ENCODE peak calls at places on chromosomes 13 and 19, in nine cellular contexts. One of them, this sample, is unnamed.

GRCh38 chr13:28339419-28339818 is 155.5 kb downstream of the FLT1 start:
- DNase-seq in iPS-NIHi11: no peak
- DNase-seq in NCI-H1694: no peak
- DNase-seq in cardiac fibroblast: peak
- DNase-seq in stimulated activated CD4-positive, alpha-beta T cell treated with anti-CD3 and anti-CD28 coated beads, Interleukin-15, amount 100 ng/mL, for 24 hours: no peak
- DNase-seq in activated T-cell treated with anti-CD3 and anti-CD28 coated beads, Interleukin-2, amount 50 U/mL, for 48 hours: no peak
- DNase-seq in C1 segment of cervical spinal cord: no peak
- DNase-seq in GM12891: no peak
- DNase-seq in activated CD4-positive, alpha-beta T cell treated with anti-CD3 and anti-CD28 coated beads for 1 hour: no peak
- DNase-seq in this sample: no peak

GRCh38 chr13:24277721-24278120 is 31.7 kb upstream of the C1QTNF9 start:
- DNase-seq in iPS-NIHi11: no peak
- DNase-seq in NCI-H1694: no peak
- DNase-seq in cardiac fibroblast: no peak
- DNase-seq in stimulated activated CD4-positive, alpha-beta T cell treated with anti-CD3 and anti-CD28 coated beads, Interleukin-15, amount 100 ng/mL, for 24 hours: no peak
- DNase-seq in activated T-cell treated with anti-CD3 and anti-CD28 coated beads, Interleukin-2, amount 50 U/mL, for 48 hours: no peak
- DNase-seq in C1 segment of cervical spinal cord: no peak
- DNase-seq in GM12891: no peak
- DNase-seq in activated CD4-positive, alpha-beta T cell treated with anti-CD3 and anti-CD28 coated beads for 1 hour: no peak
- DNase-seq in this sample: no peak

GRCh38 chr19:15836345-15836594 is 20.8 kb upstream of the OR10H1 start:
- DNase-seq in iPS-NIHi11: no peak
- DNase-seq in NCI-H1694: no peak
- DNase-seq in cardiac fibroblast: no peak
- DNase-seq in stimulated activated CD4-positive, alpha-beta T cell treated with anti-CD3 and anti-CD28 coated beads, Interleukin-15, amount 100 ng/mL, for 24 hours: no peak
- DNase-seq in activated T-cell treated with anti-CD3 and anti-CD28 coated beads, Interleukin-2, amount 50 U/mL, for 48 hours: no peak
- DNase-seq in C1 segment of cervical spinal cord: no peak
- DNase-seq in GM12891: no peak
- DNase-seq in activated CD4-positive, alpha-beta T cell treated with anti-CD3 and anti-CD28 coated beads for 1 hour: peak
- DNase-seq in this sample: no peak

GRCh38 chr13:38898481-38898880 is 92.2 kb downstream of the STOML3 start:
- DNase-seq in iPS-NIHi11: no peak
- DNase-seq in NCI-H1694: no peak
- DNase-seq in cardiac fibroblast: no peak
- DNase-seq in stimulated activated CD4-positive, alpha-beta T cell treated with anti-CD3 and anti-CD28 coated beads, Interleukin-15, amount 100 ng/mL, for 24 hours: no peak
- DNase-seq in activated T-cell treated with anti-CD3 and anti-CD28 coated beads, Interleukin-2, amount 50 U/mL, for 48 hours: no peak
- DNase-seq in C1 segment of cervical spinal cord: no peak
- DNase-seq in GM12891: no peak
- DNase-seq in activated CD4-positive, alpha-beta T cell treated with anti-CD3 and anti-CD28 coated beads for 1 hour: no peak
- DNase-seq in this sample: no peak

GRCh38 chr13:80337706-80338105 is 3.2 kb downstream of the SPRY2 start:
- DNase-seq in iPS-NIHi11: no peak
- DNase-seq in NCI-H1694: no peak
- DNase-seq in cardiac fibroblast: peak
- DNase-seq in stimulated activated CD4-positive, alpha-beta T cell treated with anti-CD3 and anti-CD28 coated beads, Interleukin-15, amount 100 ng/mL, for 24 hours: no peak
- DNase-seq in activated T-cell treated with anti-CD3 and anti-CD28 coated beads, Interleukin-2, amount 50 U/mL, for 48 hours: no peak
- DNase-seq in C1 segment of cervical spinal cord: no peak
- DNase-seq in GM12891: no peak
- DNase-seq in activated CD4-positive, alpha-beta T cell treated with anti-CD3 and anti-CD28 coated beads for 1 hour: no peak
- DNase-seq in this sample: no peak

GRCh38 chr13:20219585-20219984 is 12.5 kb downstream of the GJB6 start:
- DNase-seq in iPS-NIHi11: no peak
- DNase-seq in NCI-H1694: no peak
- DNase-seq in cardiac fibroblast: no peak
- DNase-seq in stimulated activated CD4-positive, alpha-beta T cell treated with anti-CD3 and anti-CD28 coated beads, Interleukin-15, amount 100 ng/mL, for 24 hours: no peak
- DNase-seq in activated T-cell treated with anti-CD3 and anti-CD28 coated beads, Interleukin-2, amount 50 U/mL, for 48 hours: no peak
- DNase-seq in C1 segment of cervical spinal cord: no peak
- DNase-seq in GM12891: peak
- DNase-seq in activated CD4-positive, alpha-beta T cell treated with anti-CD3 and anti-CD28 coated beads for 1 hour: no peak
- DNase-seq in this sample: no peak

GRCh38 chr19:6947745-6948144 is 60.4 kb downstream of the ADGRE1 start:
- DNase-seq in iPS-NIHi11: no peak
- DNase-seq in NCI-H1694: no peak
- DNase-seq in cardiac fibroblast: peak
- DNase-seq in stimulated activated CD4-positive, alpha-beta T cell treated with anti-CD3 and anti-CD28 coated beads, Interleukin-15, amount 100 ng/mL, for 24 hours: peak
- DNase-seq in activated T-cell treated with anti-CD3 and anti-CD28 coated beads, Interleukin-2, amount 50 U/mL, for 48 hours: peak
- DNase-seq in C1 segment of cervical spinal cord: no peak
- DNase-seq in GM12891: peak
- DNase-seq in activated CD4-positive, alpha-beta T cell treated with anti-CD3 and anti-CD28 coated beads for 1 hour: no peak
- DNase-seq in this sample: no peak

GRCh38 chr19:57351867-57352266 is 796 bp downstream of the ZNF304 start:
- DNase-seq in iPS-NIHi11: no peak
- DNase-seq in NCI-H1694: no peak
- DNase-seq in cardiac fibroblast: peak
- DNase-seq in stimulated activated CD4-positive, alpha-beta T cell treated with anti-CD3 and anti-CD28 coated beads, Interleukin-15, amount 100 ng/mL, for 24 hours: no peak
- DNase-seq in activated T-cell treated with anti-CD3 and anti-CD28 coated beads, Interleukin-2, amount 50 U/mL, for 48 hours: no peak
- DNase-seq in C1 segment of cervical spinal cord: no peak
- DNase-seq in GM12891: no peak
- DNase-seq in activated CD4-positive, alpha-beta T cell treated with anti-CD3 and anti-CD28 coated beads for 1 hour: no peak
- DNase-seq in this sample: no peak

GRCh38 chr19:11560404-11560988 is 1.5 kb upstream of the ELOF1 start:
- DNase-seq in iPS-NIHi11: peak
- DNase-seq in NCI-H1694: peak
- DNase-seq in cardiac fibroblast: peak
- DNase-seq in stimulated activated CD4-positive, alpha-beta T cell treated with anti-CD3 and anti-CD28 coated beads, Interleukin-15, amount 100 ng/mL, for 24 hours: peak
- DNase-seq in activated T-cell treated with anti-CD3 and anti-CD28 coated beads, Interleukin-2, amount 50 U/mL, for 48 hours: peak
- DNase-seq in C1 segment of cervical spinal cord: no peak
- DNase-seq in GM12891: no peak
- DNase-seq in activated CD4-positive, alpha-beta T cell treated with anti-CD3 and anti-CD28 coated beads for 1 hour: no peak
- DNase-seq in this sample: peak

GRCh38 chr19:38209671-38210457 is 14.2 kb downstream of the DPF1 start:
- DNase-seq in iPS-NIHi11: no peak
- DNase-seq in NCI-H1694: peak
- DNase-seq in cardiac fibroblast: peak
- DNase-seq in stimulated activated CD4-positive, alpha-beta T cell treated with anti-CD3 and anti-CD28 coated beads, Interleukin-15, amount 100 ng/mL, for 24 hours: no peak
- DNase-seq in activated T-cell treated with anti-CD3 and anti-CD28 coated beads, Interleukin-2, amount 50 U/mL, for 48 hours: no peak
- DNase-seq in C1 segment of cervical spinal cord: peak
- DNase-seq in GM12891: no peak
- DNase-seq in activated CD4-positive, alpha-beta T cell treated with anti-CD3 and anti-CD28 coated beads for 1 hour: no peak
- DNase-seq in this sample: peak

GRCh38 chr19:12788025-12788681 is 3.1 kb upstream of the JUNB start:
- DNase-seq in iPS-NIHi11: no peak
- DNase-seq in NCI-H1694: peak
- DNase-seq in cardiac fibroblast: no peak
- DNase-seq in stimulated activated CD4-positive, alpha-beta T cell treated with anti-CD3 and anti-CD28 coated beads, Interleukin-15, amount 100 ng/mL, for 24 hours: no peak
- DNase-seq in activated T-cell treated with anti-CD3 and anti-CD28 coated beads, Interleukin-2, amount 50 U/mL, for 48 hours: no peak
- DNase-seq in C1 segment of cervical spinal cord: no peak
- DNase-seq in GM12891: no peak
- DNase-seq in activated CD4-positive, alpha-beta T cell treated with anti-CD3 and anti-CD28 coated beads for 1 hour: no peak
- DNase-seq in this sample: no peak

GRCh38 chr19:18775586-18776287 is 15.4 kb downstream of the COMP start:
- DNase-seq in iPS-NIHi11: no peak
- DNase-seq in NCI-H1694: no peak
- DNase-seq in cardiac fibroblast: peak
- DNase-seq in stimulated activated CD4-positive, alpha-beta T cell treated with anti-CD3 and anti-CD28 coated beads, Interleukin-15, amount 100 ng/mL, for 24 hours: no peak
- DNase-seq in activated T-cell treated with anti-CD3 and anti-CD28 coated beads, Interleukin-2, amount 50 U/mL, for 48 hours: no peak
- DNase-seq in C1 segment of cervical spinal cord: no peak
- DNase-seq in GM12891: no peak
- DNase-seq in activated CD4-positive, alpha-beta T cell treated with anti-CD3 and anti-CD28 coated beads for 1 hour: no peak
- DNase-seq in this sample: peak

GRCh38 chr13:44050450-44051063 is 170.9 kb downstream of the LACC1 start:
- DNase-seq in iPS-NIHi11: peak
- DNase-seq in NCI-H1694: peak
- DNase-seq in cardiac fibroblast: peak
- DNase-seq in stimulated activated CD4-positive, alpha-beta T cell treated with anti-CD3 and anti-CD28 coated beads, Interleukin-15, amount 100 ng/mL, for 24 hours: no peak
- DNase-seq in activated T-cell treated with anti-CD3 and anti-CD28 coated beads, Interleukin-2, amount 50 U/mL, for 48 hours: no peak
- DNase-seq in C1 segment of cervical spinal cord: no peak
- DNase-seq in GM12891: peak
- DNase-seq in activated CD4-positive, alpha-beta T cell treated with anti-CD3 and anti-CD28 coated beads for 1 hour: no peak
- DNase-seq in this sample: no peak

This sample was measured in hepatic stellate cell.